ENCODE peak calls at places on chromosomes 3 and 15, in five cellular contexts. M, D, S, N and W are unnamed samples.

GRCh38 chr3:181712505-181713299 is 977 bp downstream of the SOX2 start:
- DNase-seq in N (peak), M (no peak), D (peak), S (no peak), W (no peak)

GRCh38 chr15:47746516-47746915 is 29.2 kb downstream of the SEMA6D start:
- DNase-seq in S (no peak), M (no peak), D (no peak), N (no peak), W (no peak)

GRCh38 chr3:46236294-46237054 is 5.8 kb upstream of the CCR3 start:
- DNase-seq in M (no peak), N (no peak), D (no peak), S (no peak), W (no peak)

GRCh38 chr3:16807441-16807840 is 77.3 kb upstream of the PLCL2 start:
- DNase-seq in N (no peak), S (no peak), M (no peak), D (no peak), W (peak)

GRCh38 chr15:63615935-63616334 is 18.7 kb downstream of the FBXL22 start:
- DNase-seq in M (no peak), S (no peak), D (no peak), N (no peak), W (no peak)

GRCh38 chr3:152620395-152620794 is 214.5 kb upstream of the P2RY1 start:
- DNase-seq in M (peak), D (peak), S (peak), N (no peak), W (no peak)

GRCh38 chr15:61974759-61975158 is 85.5 kb downstream of the VPS13C start:
- DNase-seq in M (no peak), D (no peak), S (no peak), N (no peak), W (no peak)

GRCh38 chr15:99306694-99307338 is 55.5 kb downstream of the LRRC28 start:
- DNase-seq in M (no peak), S (no peak), D (no peak), N (peak), W (no peak)

GRCh38 chr15:94924971-94925593 is 693.7 kb downstream of the MCTP2 start:
- DNase-seq in M (no peak), D (no peak), S (no peak), N (no peak), W (no peak)

GRCh38 chr3:34207826-34208225 is 409.4 kb downstream of the PDCD6IP start:
- DNase-seq in M (no peak), S (no peak), N (no peak), D (no peak), W (no peak)

GRCh38 chr3:115399751-115400150 is 223.6 kb upstream of the GAP43 start:
- DNase-seq in N (peak), D (no peak), M (no peak), S (no peak), W (no peak)

GRCh38 chr3:61561374-61562041 is at the start of gene PTPRG:
- DNase-seq in D (peak), M (peak), S (peak), N (peak), W (peak)

GRCh38 chr3:71926242-71926560 is 141.3 kb upstream of the PROK2 start:
- DNase-seq in S (no peak), M (no peak), D (peak), N (no peak), W (no peak)

GRCh38 chr15:82045179-82045891 is 483 bp downstream of the MEX3B start:
- DNase-seq in D (peak), M (no peak), N (peak), S (no peak), W (peak)

GRCh38 chr3:50170689-50171088 is 15.6 kb downstream of the SEMA3F start:
- DNase-seq in S (no peak), N (no peak), D (no peak), M (no peak), W (no peak)